ENCODE peak calls at places on chromosome 15, in six cellular contexts. E is tibial artery; U is aorta; S is OCI-LY7; H is naive thymus-derived CD4-positive, alpha-beta T cell; R is astrocyte. P is an unnamed sample.

GRCh38 chr15:88701561-88702095 is 62.8 kb downstream of the ISG20 start:
- DNase-seq in E (no peak), U (no peak), S (peak), H (no peak), R (no peak), P (peak)

GRCh38 chr15:90241343-90242192 is 7.6 kb downstream of the GDPGP1 start:
- DNase-seq in E (no peak), U (no peak), S (no peak), H (no peak), R (no peak), P (no peak)

GRCh38 chr15:83443076-83443847 is 3.9 kb upstream of the SH3GL3 start:
- DNase-seq in E (no peak), U (no peak), S (no peak), H (no peak), R (no peak), P (no peak)

GRCh38 chr15:86016750-86017149 is 62.9 kb upstream of the AGBL1 start:
- DNase-seq in E (no peak), U (no peak), S (no peak), H (no peak), R (peak), P (no peak)

GRCh38 chr15:70741677-70742293 is 21.6 kb downstream of the UACA start:
- DNase-seq in E (no peak), U (no peak), S (no peak), H (no peak), R (peak), P (no peak)

GRCh38 chr15:34206016-34206415 is 3.9 kb downstream of the KATNBL1 start:
- DNase-seq in E (no peak), U (no peak), S (no peak), H (no peak), R (peak), P (no peak)

GRCh38 chr15:79853492-79854328 is 43.1 kb downstream of the MTHFS start:
- DNase-seq in E (peak), U (peak), S (peak), H (peak), R (peak), P (peak)

GRCh38 chr15:66893294-66893693 is 172.1 kb upstream of the SMAD3 start:
- DNase-seq in E (no peak), U (no peak), S (no peak), H (no peak), R (no peak), P (no peak)

GRCh38 chr15:53758412-53758811 is 1.1 kb downstream of the WDR72 start:
- DNase-seq in E (no peak), U (no peak), S (no peak), H (no peak), R (no peak), P (peak)

GRCh38 chr15:45522179-45522930 is at the start of gene SLC30A4:
- DNase-seq in E (peak), U (peak), S (peak), H (peak), R (peak), P (peak)

GRCh38 chr15:68592054-68592453 is 13.3 kb downstream of the CORO2B start:
- DNase-seq in E (no peak), U (no peak), S (no peak), H (no peak), R (peak), P (peak)

GRCh38 chr15:69758810-69759410 is 306.3 kb downstream of the RPLP1 start:
- DNase-seq in E (no peak), U (peak), S (peak), H (peak), R (peak), P (no peak)

GRCh38 chr15:82709081-82709420 is 624 bp downstream of the AP3B2 start:
- DNase-seq in E (no peak), U (no peak), S (no peak), H (no peak), R (no peak), P (no peak)

GRCh38 chr15:66786708-66787471 is 84.9 kb downstream of the SMAD6 start:
- DNase-seq in E (no peak), U (no peak), S (no peak), H (no peak), R (no peak), P (no peak)

GRCh38 chr15:85837881-85838280 is 43.2 kb upstream of the KLHL25 start:
- DNase-seq in E (no peak), U (no peak), S (no peak), H (no peak), R (no peak), P (no peak)

GRCh38 chr15:93861956-93862741 is 369.2 kb upstream of the MCTP2 start:
- DNase-seq in E (peak), U (peak), S (no peak), H (no peak), R (no peak), P (no peak)

GRCh38 chr15:35458176-35458856 is 87.6 kb downstream of the DPH6 start:
- DNase-seq in E (no peak), U (no peak), S (no peak), H (no peak), R (no peak), P (no peak)

GRCh38 chr15:23606226-23606625 is 40.8 kb downstream of the MKRN3 start:
- DNase-seq in E (no peak), U (no peak), S (no peak), H (no peak), R (no peak), P (no peak)

GRCh38 chr15:59887211-59887610 is 116.9 kb upstream of the FOXB1 start:
- DNase-seq in E (no peak), U (no peak), S (no peak), H (no peak), R (no peak), P (no peak)

GRCh38 chr15:85742186-85742751 is 52.5 kb downstream of the KLHL25 start:
- DNase-seq in E (peak), U (no peak), S (no peak), H (no peak), R (no peak), P (no peak)

GRCh38 chr15:83533548-83533947 is 86.4 kb downstream of the SH3GL3 start:
- DNase-seq in E (no peak), U (no peak), S (no peak), H (no peak), R (no peak), P (no peak)

GRCh38 chr15:75815811-75816719 is 27.2 kb upstream of the UBE2Q2 start:
- DNase-seq in E (no peak), U (no peak), S (no peak), H (no peak), R (no peak), P (no peak)

GRCh38 chr15:98717942-98718341 is 69.6 kb downstream of the IGF1R start:
- DNase-seq in E (no peak), U (no peak), S (no peak), H (no peak), R (no peak), P (no peak)
- H3K4me3 ChIP-seq in E (no peak), U (no peak), S (no peak), H (no peak), R (no peak), P (no peak)

GRCh38 chr15:50218691-50219090 is 36.7 kb downstream of the SLC27A2 start:
- DNase-seq in E (no peak), U (no peak), S (no peak), H (no peak), R (no peak), P (no peak)
- H3K4me3 ChIP-seq in E (no peak), U (no peak), S (no peak), H (no peak), R (no peak), P (no peak)

GRCh38 chr15:65695073-65695472 is 73.3 kb downstream of the SLC24A1 start:
- DNase-seq in E (no peak), U (no peak), S (no peak), H (no peak), R (no peak), P (peak)
- H3K4me3 ChIP-seq in E (no peak), U (no peak), S (no peak), H (no peak), R (no peak), P (no peak)

GRCh38 chr15:40901053-40901443 is 6.8 kb downstream of the VPS18 start:
- DNase-seq in E (no peak), U (no peak), S (no peak), H (no peak), R (no peak), P (no peak)
- H3K4me3 ChIP-seq in E (no peak), U (no peak), S (no peak), H (no peak), R (no peak), P (no peak)

DNA sequence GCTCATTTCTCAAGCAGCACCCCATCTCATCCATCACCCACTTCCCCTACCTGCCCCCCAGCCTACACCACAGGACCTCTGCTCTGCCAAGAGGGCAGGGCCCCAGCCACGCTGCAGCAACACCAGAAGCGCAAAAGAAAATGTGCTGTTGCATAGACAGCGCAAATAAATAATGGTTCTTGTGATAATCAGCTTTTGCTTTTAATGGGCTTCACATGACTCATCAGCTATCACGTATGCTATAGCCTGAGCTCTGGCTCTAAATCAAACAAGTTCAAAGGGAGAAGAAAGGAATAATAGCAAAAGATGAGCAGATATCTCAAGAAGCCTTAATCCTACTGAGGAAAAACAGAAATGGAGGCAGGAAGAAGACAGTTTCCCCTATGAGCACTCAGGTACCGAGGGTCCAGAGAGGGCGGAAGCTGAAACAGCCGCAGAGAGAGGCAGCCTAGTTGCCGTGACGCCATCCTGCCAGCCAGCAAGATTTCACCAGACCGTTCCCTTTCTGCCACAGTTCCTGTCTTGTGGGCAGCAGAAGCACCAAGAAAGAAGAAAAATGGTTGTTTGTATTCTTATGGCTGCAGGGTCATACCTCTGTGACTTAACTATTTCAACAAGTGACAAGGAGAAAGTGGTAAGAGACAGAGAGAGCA is 22.1 kb downstream of the RAB27A start:
- DNase-seq in E (peak), U (peak), S (no peak), H (peak), R (peak), P (no peak)
- H3K4me3 ChIP-seq in E (no peak), U (no peak), S (no peak), H (peak), R (peak), P (no peak)

GRCh38 chr15:76901965-76902364 is 3.2 kb downstream of the SCAPER start:
- DNase-seq in E (no peak), U (no peak), S (no peak), H (no peak), R (no peak), P (no peak)

GRCh38 chr15:76903251-76903681 is 1.9 kb downstream of the SCAPER start:
- DNase-seq in E (no peak), U (no peak), S (peak), H (peak), R (peak), P (peak)

GRCh38 chr15:76905855-76906254 is 715 bp upstream of the SCAPER start:
- DNase-seq in E (no peak), U (no peak), S (no peak), H (no peak), R (no peak), P (peak)

GRCh38 chr15:76904461-76905012 is 603 bp downstream of the SCAPER start:
- DNase-seq in E (peak), U (no peak), S (peak), H (peak), R (no peak), P (peak)

DNA sequence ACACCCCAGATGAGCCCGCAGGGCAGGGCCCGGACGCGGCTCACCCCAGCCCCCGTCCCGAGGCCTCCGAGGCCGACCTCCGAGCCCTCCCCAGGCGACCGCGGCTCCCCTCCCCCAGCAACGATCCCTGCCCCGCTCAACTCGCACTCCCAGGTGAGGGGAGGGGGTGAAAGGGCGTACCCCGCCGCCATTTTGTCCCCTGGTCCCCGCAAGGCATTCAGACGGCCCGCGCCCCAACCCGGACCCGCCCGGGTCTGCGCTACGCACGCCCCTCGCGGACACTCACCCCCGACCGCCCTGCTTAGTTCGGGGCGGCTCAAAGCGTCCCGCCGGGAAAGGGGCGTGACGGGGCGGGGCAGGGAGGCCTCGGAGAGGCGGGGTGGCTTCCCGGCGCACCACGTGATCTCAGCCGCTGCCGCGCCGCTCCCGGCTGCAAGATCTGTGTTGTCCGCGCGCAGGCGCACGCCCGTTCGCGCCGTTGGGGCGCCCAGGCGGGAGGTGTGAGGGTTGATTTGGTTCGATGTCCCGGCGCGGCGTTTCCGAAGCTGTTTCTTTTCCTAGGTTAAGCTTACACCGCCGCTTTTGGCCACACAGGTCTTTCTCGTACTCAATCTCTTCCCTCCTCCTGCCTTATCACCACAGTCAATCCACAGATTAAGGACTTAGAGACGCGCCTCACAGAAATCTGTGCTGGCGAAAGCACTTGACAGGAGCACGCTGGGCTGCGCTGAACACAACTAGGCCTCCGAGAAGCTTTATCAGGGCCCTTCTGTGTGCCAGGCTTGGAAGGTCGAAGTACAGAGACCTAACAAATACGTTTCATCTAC is at the start of gene SCAPER:
- DNase-seq in E (peak), U (peak), S (peak), H (peak), R (peak), P (peak)
- H3K4me3 ChIP-seq in E (peak), U (peak), S (peak), H (peak), R (peak), P (peak)

GRCh38 chr15:50183112-50183794 is 1.3 kb downstream of the SLC27A2 start:
- DNase-seq in E (no peak), U (no peak), S (no peak), H (no peak), R (no peak), P (peak)

GRCh38 chr15:50181983-50182232 is at the start of gene SLC27A2:
- DNase-seq in E (no peak), U (no peak), S (no peak), H (no peak), R (no peak), P (no peak)

GRCh38 chr15:50181206-50181982 is 602 bp upstream of the SLC27A2 start:
- DNase-seq in E (no peak), U (no peak), S (no peak), H (no peak), R (no peak), P (no peak)

GRCh38 chr15:50180578-50180977 is 1.4 kb upstream of the SLC27A2 start:
- DNase-seq in E (no peak), U (no peak), S (no peak), H (no peak), R (no peak), P (no peak)

DNA sequence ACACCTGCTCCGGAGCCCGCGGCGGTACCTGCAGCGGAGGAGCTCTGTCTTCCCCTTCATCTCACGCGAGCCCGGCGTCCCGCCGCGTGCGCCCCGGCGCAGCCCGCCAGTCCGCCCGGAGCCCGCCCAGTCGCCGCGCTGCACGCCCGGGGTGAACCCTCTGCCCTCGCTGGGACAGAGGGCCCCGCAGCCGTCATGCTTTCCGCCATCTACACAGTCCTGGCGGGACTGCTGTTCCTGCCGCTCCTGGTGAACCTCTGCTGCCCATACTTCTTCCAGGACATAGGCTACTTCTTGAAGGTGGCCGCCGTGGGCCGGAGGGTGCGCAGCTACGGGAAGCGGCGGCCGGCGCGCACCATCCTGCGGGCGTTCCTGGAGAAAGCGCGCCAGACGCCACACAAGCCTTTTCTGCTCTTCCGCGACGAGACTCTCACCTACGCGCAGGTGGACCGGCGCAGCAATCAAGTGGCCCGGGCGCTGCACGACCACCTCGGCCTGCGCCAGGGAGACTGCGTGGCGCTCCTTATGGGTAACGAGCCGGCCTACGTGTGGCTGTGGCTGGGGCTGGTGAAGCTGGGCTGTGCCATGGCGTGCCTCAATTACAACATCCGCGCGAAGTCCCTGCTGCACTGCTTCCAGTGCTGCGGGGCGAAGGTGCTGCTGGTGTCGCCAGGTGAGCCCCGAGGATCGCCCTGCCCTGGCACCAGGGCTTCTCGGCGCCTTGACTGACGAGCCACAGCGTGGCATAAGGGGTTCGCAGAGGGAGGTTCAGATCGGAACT is 427 bp downstream of the SLC27A2 start:
- DNase-seq in E (no peak), U (peak), S (no peak), H (peak), R (peak), P (peak)
- H3K4me3 ChIP-seq in E (peak), U (peak), S (no peak), H (peak), R (peak), P (peak)

GRCh38 chr15:92818658-92819311 is 81.3 kb upstream of the CHD2 start:
- DNase-seq in E (no peak), U (no peak), S (no peak), H (no peak), R (no peak), P (no peak)
- H3K4me3 ChIP-seq in E (peak), U (no peak), S (peak), H (peak), R (peak), P (no peak)

GRCh38 chr15:32718082-32718821 is 448 bp downstream of the GREM1 start:
- DNase-seq in E (no peak), U (no peak), S (no peak), H (no peak), R (no peak), P (peak)

GRCh38 chr15:32715276-32715675 is 2.5 kb upstream of the GREM1 start:
- DNase-seq in E (no peak), U (no peak), S (no peak), H (no peak), R (peak), P (no peak)

GRCh38 chr15:32716960-32717289 is 879 bp upstream of the GREM1 start:
- DNase-seq in E (no peak), U (no peak), S (no peak), H (no peak), R (no peak), P (no peak)

GRCh38 chr15:32717290-32718081 is at the start of gene GREM1:
- DNase-seq in E (no peak), U (no peak), S (no peak), H (no peak), R (peak), P (peak)

DNA sequence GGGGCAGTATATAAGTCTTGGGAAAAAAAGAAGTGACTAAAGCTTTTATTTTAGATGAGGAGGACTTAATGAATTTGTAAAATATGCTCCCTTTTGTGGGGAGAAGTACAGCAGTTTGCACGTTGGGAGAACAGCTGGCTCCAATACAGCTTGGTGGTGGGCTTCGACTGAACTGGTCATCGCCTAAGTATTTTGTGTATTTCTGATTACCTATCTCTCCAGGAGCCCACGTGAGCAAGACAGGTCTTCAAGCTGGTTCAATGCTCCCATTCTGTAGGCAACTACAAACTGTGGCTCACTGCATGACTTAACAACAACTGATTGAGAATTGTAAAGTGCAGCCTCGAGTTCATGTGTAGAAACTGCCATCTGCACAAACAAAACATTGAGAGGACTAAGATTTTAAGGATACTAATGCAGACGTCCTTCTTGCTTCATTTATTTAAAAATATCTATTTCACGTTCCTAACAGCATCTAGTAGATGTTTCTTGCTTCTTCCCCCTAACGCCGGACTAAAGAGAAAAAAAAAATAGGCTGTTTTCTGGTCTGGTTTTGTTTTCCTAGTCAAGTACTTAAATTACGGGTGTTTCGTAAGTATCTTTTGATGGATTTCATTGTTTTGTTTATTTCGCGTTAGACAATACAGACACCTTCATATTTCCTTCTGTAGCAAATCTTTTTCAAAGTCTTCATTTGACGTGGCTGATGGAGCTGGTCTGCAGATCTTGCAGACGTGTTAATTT is 1.4 kb upstream of the GREM1 start:
- DNase-seq in E (no peak), U (no peak), S (no peak), H (no peak), R (no peak), P (no peak)
- H3K4me3 ChIP-seq in E (no peak), U (no peak), S (no peak), H (no peak), R (peak), P (no peak)

GRCh38 chr15:48632651-48633050 is 12.9 kb downstream of the FBN1 start:
- DNase-seq in E (no peak), U (no peak), S (no peak), H (no peak), R (no peak), P (no peak)

GRCh38 chr15:48634934-48635333 is 10.6 kb downstream of the FBN1 start:
- DNase-seq in E (no peak), U (no peak), S (no peak), H (no peak), R (peak), P (peak)

GRCh38 chr15:48631191-48631770 is 14.2 kb downstream of the FBN1 start:
- DNase-seq in E (no peak), U (no peak), S (no peak), H (no peak), R (no peak), P (peak)

GRCh38 chr15:48636511-48636910 is 9.0 kb downstream of the FBN1 start:
- DNase-seq in E (no peak), U (peak), S (no peak), H (no peak), R (peak), P (no peak)

GRCh38 chr15:48634096-48634495 is 11.4 kb downstream of the FBN1 start:
- DNase-seq in E (no peak), U (no peak), S (no peak), H (no peak), R (no peak), P (no peak)
- H3K4me3 ChIP-seq in E (no peak), U (no peak), S (no peak), H (no peak), R (no peak), P (no peak)

P was measured in cardiac muscle cell.